ENCODE peak calls at places on chromosome 17, in five cellular contexts. J, R, D, M and C are unnamed samples.
A peak's percentile ranks its signal among the peaks of the same experiment; 100 is the strongest.

GRCh38 chr17:10126554-10127493 is 71.6 kb downstream of the GAS7 start:
- DNase-seq in J (no peak), R (peak; percentile 86), D (no peak), M (no peak), C (peak; percentile 79)

GRCh38 chr17:7313028-7313889 is 1.9 kb downstream of the GPS2 start:
- DNase-seq in J (no peak), R (peak; percentile 21), D (no peak), M (no peak), C (peak; percentile 84)

GRCh38 chr17:43852571-43852970 is 5.6 kb downstream of the CD300LG start:
- DNase-seq in J (no peak), R (no peak), D (no peak), M (no peak), C (no peak)

GRCh38 chr17:73316919-73317505 is 5.2 kb upstream of the CDC42EP4 start:
- DNase-seq in J (no peak), R (peak; percentile 56), D (no peak), M (no peak), C (peak; percentile 80)

GRCh38 chr17:64777413-64778101 is 115.5 kb upstream of the SMURF2 start:
- DNase-seq in J (no peak), R (no peak), D (no peak), M (no peak), C (peak; percentile 71)

GRCh38 chr17:74599023-74599399 is 6.9 kb upstream of the CD300LD start:
- DNase-seq in J (no peak), R (no peak), D (no peak), M (no peak), C (no peak)

GRCh38 chr17:79080349-79080748 is 5.7 kb downstream of the ENGASE start:
- DNase-seq in J (no peak), R (no peak), D (no peak), M (no peak), C (no peak)

GRCh38 chr17:57707892-57708291 is 37.2 kb downstream of the CCDC182 start:
- DNase-seq in J (no peak), R (no peak), D (no peak), M (no peak), C (peak; percentile 88)

GRCh38 chr17:11404877-11405276 is 163.9 kb downstream of the SHISA6 start:
- DNase-seq in J (no peak), R (no peak), D (no peak), M (no peak), C (no peak)

GRCh38 chr17:1024076-1024475 is 27.1 kb downstream of the TIMM22 start:
- DNase-seq in J (no peak), R (no peak), D (no peak), M (no peak), C (no peak)

GRCh38 chr17:1197781-1198490 is 18.2 kb upstream of the ABR start:
- DNase-seq in J (no peak), R (no peak), D (no peak), M (no peak), C (no peak)

GRCh38 chr17:38418693-38419507 is 9.4 kb upstream of the ARHGAP23 start:
- DNase-seq in J (no peak), R (no peak), D (no peak), M (no peak), C (peak; percentile 81)